ENCODE peak calls at places on chromosomes 4 and X, in six cellular contexts. C is H9, N is IMR-90, V is mesenchymal stem cell, W is trophoblast cell, Q is H1. F is an unnamed sample.

GRCh38 chr4:128163177-128164117 is 102.3 kb downstream of the LARP1B start:
- DNase-seq in C (no peak), N (peak), V (peak), W (peak), Q (no peak), F (no peak)

GRCh38 chr4:2408401-2408958 is 10.0 kb downstream of the ZFYVE28 start:
- DNase-seq in C (peak), N (no peak), V (no peak), W (no peak), Q (no peak), F (no peak)

GRCh38 chr4:14149469-14150030 is 522.0 kb upstream of the BOD1L1 start:
- DNase-seq in C (no peak), N (peak), V (no peak), W (no peak), Q (no peak), F (no peak)

GRCh38 chr4:165053645-165054044 is at the start of gene TRIM75:
- DNase-seq in C (no peak), N (no peak), V (no peak), W (no peak), Q (no peak), F (no peak)

GRCh38 chr4:91422011-91422410 is 881.8 kb upstream of the GRID2 start:
- DNase-seq in C (no peak), N (no peak), V (no peak), W (no peak), Q (no peak), F (no peak)

GRCh38 chrX:107729558-107730297 is 45.9 kb downstream of the TSC22D3 start:
- DNase-seq in C (peak), N (no peak), V (peak), W (no peak), Q (no peak), F (no peak)

GRCh38 chr4:127307996-127308395 is 324.8 kb upstream of the INTU start:
- DNase-seq in C (no peak), N (no peak), V (peak), W (no peak), Q (no peak), F (no peak)

GRCh38 chr4:94639298-94639697 is 118.5 kb upstream of the BMPR1B start:
- DNase-seq in C (no peak), N (no peak), V (no peak), W (no peak), Q (no peak), F (no peak)

GRCh38 chr4:72109959-72110497 is 78.2 kb downstream of the NPFFR2 start:
- DNase-seq in C (no peak), N (no peak), V (no peak), W (no peak), Q (no peak), F (no peak)

GRCh38 chrX:109830157-109830703 is 97.2 kb upstream of the ACSL4 start:
- DNase-seq in C (no peak), N (no peak), V (no peak), W (no peak), Q (no peak), F (no peak)

GRCh38 chrX:56793533-56794320 is 64.7 kb downstream of the NBDY start:
- DNase-seq in C (peak), N (no peak), V (no peak), W (no peak), Q (peak), F (no peak)

GRCh38 chrX:30618160-30618765 is 35.0 kb upstream of the GK start:
- DNase-seq in C (peak), N (no peak), V (peak), W (no peak), Q (peak), F (no peak)

GRCh38 chr4:160175064-160175643 is 1072.3 kb downstream of the RAPGEF2 start:
- DNase-seq in C (no peak), N (no peak), V (no peak), W (no peak), Q (no peak), F (no peak)

GRCh38 chrX:53544936-53545335 is 110.8 kb upstream of the HSD17B10 start:
- DNase-seq in C (no peak), N (no peak), V (no peak), W (no peak), Q (no peak), F (no peak)

GRCh38 chr4:98516042-98516440 is 142.4 kb downstream of the TSPAN5 start:
- DNase-seq in C (no peak), N (peak), V (peak), W (peak), Q (no peak), F (no peak)

GRCh38 chr4:31089815-31090214 is 369.6 kb downstream of the PCDH7 start:
- DNase-seq in C (no peak), N (peak), V (peak), W (no peak), Q (no peak), F (no peak)

GRCh38 chrX:119736206-119736764 is 22.1 kb upstream of the SOWAHD start:
- DNase-seq in C (no peak), N (peak), V (no peak), W (peak), Q (no peak), F (no peak)

GRCh38 chr4:3867403-3868100 is 101.4 kb downstream of the ADRA2C start:
- DNase-seq in C (peak), N (no peak), V (no peak), W (no peak), Q (no peak), F (no peak)

GRCh38 chr4:179605196-179605595 is 2163.0 kb upstream of the AGA start:
- DNase-seq in C (no peak), N (peak), V (no peak), W (no peak), Q (no peak), F (no peak)

GRCh38 chr4:42396361-42397255 is 680 bp upstream of the SHISA3 start:
- DNase-seq in C (peak), N (no peak), V (peak), W (no peak), Q (peak), F (peak)

GRCh38 chrX:19514791-19515614 is at the start of gene MAP3K15:
- DNase-seq in C (peak), N (no peak), V (peak), W (peak), Q (peak), F (no peak)

GRCh38 chrX:55135171-55135570 is 46.4 kb downstream of the PAGE2 start:
- DNase-seq in C (no peak), N (peak), V (peak), W (peak), Q (peak), F (peak)

GRCh38 chr4:22389240-22389871 is 126.5 kb downstream of the ADGRA3 start:
- DNase-seq in C (peak), N (peak), V (peak), W (peak), Q (no peak), F (peak)

GRCh38 chr4:1300466-1301455 is 11.1 kb downstream of the MAEA start:
- DNase-seq in C (no peak), N (peak), V (peak), W (peak), Q (no peak), F (no peak)

GRCh38 chr4:76689079-76689817 is 208.7 kb downstream of the SOWAHB start:
- DNase-seq in C (peak), N (peak), V (peak), W (peak), Q (peak), F (peak)

GRCh38 chr4:160180206-160180605 is 1077.3 kb downstream of the RAPGEF2 start:
- DNase-seq in C (no peak), N (no peak), V (peak), W (peak), Q (no peak), F (no peak)

GRCh38 chrX:2266445-2267349 is 234.1 kb downstream of the DHRSX start:
- DNase-seq in C (no peak), N (no peak), V (no peak), W (no peak), Q (no peak), F (no peak)

GRCh38 chrX:69298466-69299140 is 133.3 kb upstream of the PJA1 start:
- DNase-seq in C (no peak), N (peak), V (no peak), W (no peak), Q (no peak), F (no peak)
- H2BK5ac ChIP-seq in C (no peak), N (no peak), V (no peak), W (no peak), Q (no peak), F (no peak)

GRCh38 chrX:150363561-150364346 is 637 bp downstream of the MAMLD1 start:
- DNase-seq in C (peak), N (peak), V (peak), W (peak), Q (peak), F (no peak)
- H2AFZ ChIP-seq in C (no peak), N (peak), V (no peak), W (no peak), Q (peak), F (peak)

DNA sequence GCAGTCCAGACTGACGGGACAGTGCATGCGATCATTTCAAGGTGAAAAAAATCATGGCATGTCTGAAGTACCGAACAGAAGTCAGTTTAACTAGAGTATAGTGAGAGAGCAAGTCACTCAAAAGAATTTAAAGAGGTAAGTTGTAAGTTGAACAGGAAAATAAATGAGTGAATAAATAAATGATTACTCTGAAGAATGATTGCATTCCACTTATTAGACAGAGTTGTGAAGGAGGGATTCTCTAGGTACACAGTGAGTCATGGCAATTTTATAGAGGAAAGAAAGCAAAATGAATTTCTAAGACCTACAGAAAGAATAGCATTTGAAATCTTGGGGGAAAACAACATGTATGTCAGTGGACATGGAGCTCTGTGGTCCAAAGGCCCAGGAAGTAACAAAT is 37.1 kb upstream of the SLC7A11 start:
- DNase-seq in C (no peak), N (no peak), V (no peak), W (no peak), Q (no peak), F (no peak)
- H2BK5ac ChIP-seq in C (no peak), N (no peak), V (no peak), W (no peak), Q (no peak), F (no peak)

GRCh38 chr4:151310124-151310728 is 15.2 kb downstream of the SH3D19 start:
- DNase-seq in C (no peak), N (no peak), V (no peak), W (no peak), Q (no peak), F (no peak)

GRCh38 chr4:151304226-151304625 is 21.2 kb downstream of the SH3D19 start:
- DNase-seq in C (no peak), N (no peak), V (no peak), W (no peak), Q (no peak), F (no peak)

GRCh38 chr4:151302432-151302831 is 23.0 kb downstream of the SH3D19 start:
- DNase-seq in C (no peak), N (peak), V (peak), W (no peak), Q (no peak), F (no peak)

GRCh38 chr4:151304755-151305154 is 20.6 kb downstream of the SH3D19 start:
- DNase-seq in C (no peak), N (no peak), V (peak), W (no peak), Q (no peak), F (no peak)
- H2AFZ ChIP-seq in C (no peak), N (no peak), V (no peak), W (no peak), Q (no peak), F (no peak)

GRCh38 chr4:156344397-156344796 is 390.7 kb upstream of the CTSO start:
- DNase-seq in C (no peak), N (no peak), V (no peak), W (no peak), Q (no peak), F (no peak)

GRCh38 chr4:156347412-156348075 is 393.9 kb upstream of the CTSO start:
- DNase-seq in C (no peak), N (peak), V (peak), W (peak), Q (no peak), F (no peak)

DNA sequence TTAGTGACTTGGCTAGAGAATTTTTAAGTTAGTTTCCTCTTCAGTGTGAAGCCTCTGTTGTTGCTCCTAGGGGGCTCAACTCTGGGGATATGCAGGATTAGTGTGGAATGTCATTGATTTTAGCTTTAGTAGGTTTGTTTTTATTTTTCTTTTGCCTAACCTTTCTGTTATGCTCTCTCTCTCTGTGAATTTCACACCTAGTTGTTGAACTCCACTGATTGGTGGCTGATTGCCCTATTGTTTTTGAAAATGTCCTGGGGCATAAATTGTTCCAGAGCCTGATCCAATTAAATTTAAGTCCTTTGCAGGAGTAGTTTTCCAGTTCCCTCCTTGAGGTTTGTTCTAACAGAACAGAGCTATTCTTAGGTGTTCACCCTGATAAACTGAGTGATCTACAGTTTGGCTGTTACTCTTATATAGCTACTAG is 393.3 kb upstream of the CTSO start:
- DNase-seq in C (peak), N (no peak), V (no peak), W (no peak), Q (no peak), F (no peak)
- H2BK5ac ChIP-seq in C (no peak), N (no peak), V (no peak), W (no peak), Q (no peak), F (no peak)

DNA sequence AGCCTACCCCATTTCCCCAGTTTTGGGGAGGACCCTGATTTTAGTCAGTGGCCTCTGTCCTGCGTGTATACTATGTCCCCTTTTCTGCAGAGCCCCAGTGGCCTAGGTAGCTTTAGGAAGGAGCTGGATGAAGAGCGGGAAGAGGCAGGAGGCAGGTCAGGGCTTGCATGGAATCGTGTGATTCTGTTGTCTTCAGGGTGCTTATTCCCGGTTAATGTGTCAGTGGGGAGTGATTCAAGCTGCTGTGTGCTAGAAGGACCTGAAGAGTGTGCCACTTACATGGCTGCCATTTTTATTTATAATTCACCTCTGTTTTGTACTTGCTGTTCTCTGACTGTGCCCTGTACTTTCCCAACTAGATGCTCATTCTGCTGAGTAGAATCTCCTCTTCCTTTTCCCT is 127.3 kb upstream of the AMOT start:
- DNase-seq in C (no peak), N (no peak), V (no peak), W (no peak), Q (no peak), F (no peak)
- H2AFZ ChIP-seq in C (peak), N (no peak), V (no peak), W (no peak), Q (no peak), F (no peak)

DNA sequence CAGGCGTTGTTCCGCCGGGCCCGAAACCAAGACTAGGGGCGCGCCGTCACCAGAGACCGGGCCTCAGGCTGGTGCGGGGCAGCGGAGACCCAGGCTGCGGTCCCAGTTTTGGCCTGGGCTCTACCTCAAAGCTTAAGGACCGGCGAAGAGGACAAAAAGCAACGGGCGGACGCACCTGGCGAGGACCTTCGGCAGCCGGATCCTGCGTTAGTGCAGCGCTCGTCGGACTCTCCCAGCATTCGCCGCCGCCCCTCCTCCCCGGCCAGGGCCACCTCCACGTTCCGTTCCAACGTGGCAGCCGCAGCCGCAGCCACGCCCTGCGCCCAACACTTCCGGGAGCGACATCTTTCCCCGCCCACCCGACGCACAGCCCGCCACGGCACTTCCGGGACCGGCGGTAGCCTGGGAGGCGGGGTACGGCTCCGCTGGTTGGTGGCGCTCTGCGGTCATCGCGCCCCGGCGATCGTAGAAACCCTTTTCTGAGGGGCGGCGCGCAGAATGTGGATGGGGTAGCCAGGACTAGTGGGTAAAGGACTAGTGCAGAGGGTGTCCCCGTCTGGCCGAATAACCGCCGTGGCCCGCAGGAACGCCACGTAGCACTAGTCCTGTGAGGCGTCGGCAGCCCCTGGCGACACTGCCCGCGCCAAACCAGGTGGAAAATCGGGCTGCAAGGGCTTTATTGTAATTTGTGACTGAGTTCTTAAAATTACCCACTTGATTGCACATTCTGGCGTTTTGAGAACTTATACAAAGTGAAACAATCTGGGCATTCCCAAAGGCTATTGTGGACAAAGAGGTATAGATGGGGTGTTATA is at the start of gene SEC31A:
- DNase-seq in C (peak), N (peak), V (peak), W (peak), Q (peak), F (peak)
- H2BK5ac ChIP-seq in C (peak), N (peak), V (peak), W (peak), Q (peak), F (peak)

DNA sequence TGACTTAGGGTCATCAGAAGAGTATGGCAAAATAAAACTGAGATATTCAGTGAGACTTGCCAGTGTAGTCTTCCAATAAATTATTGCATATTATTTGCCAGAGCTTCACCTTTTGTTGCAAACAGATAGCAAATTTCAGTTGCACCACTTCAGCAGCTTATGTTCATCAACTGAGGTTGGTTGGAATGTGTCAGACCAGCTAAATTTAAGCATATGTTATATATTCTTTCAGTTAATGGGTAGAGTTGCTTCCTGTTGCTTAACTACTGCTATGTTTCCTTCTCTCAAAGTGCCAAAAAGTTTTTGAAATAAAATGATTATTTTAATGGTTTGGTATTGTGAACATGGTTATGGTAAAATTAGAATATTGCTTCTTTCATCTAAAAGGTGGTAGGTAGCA is 61.5 kb downstream of the GALNT7 start:
- DNase-seq in C (no peak), N (no peak), V (no peak), W (no peak), Q (no peak), F (no peak)
- H2AFZ ChIP-seq in C (no peak), N (no peak), V (no peak), W (no peak), Q (no peak), F (no peak)